ENCODE peak calls at places on chromosome 18, in nine cellular contexts. E is CD8-positive, alpha-beta T cell; P is aorta; W is right atrium auricular region; S is upper lobe of right lung; I is esophagus squamous epithelium; M is tibial nerve; F is Peyer's patch; N is ovary. H is an unnamed sample. For H3K9me3, the result is how much of the 10 kb centered on the place peaks cover.

GRCh38 chr18:76805221-76805620 is 17.1 kb upstream of the ZNF236 start:
- DNase-seq in E (no peak), P (no peak), W (no peak), S (no peak), I (no peak), M (no peak), F (no peak), N (no peak), H (no peak)

GRCh38 chr18:23171581-23172156 is 36.4 kb downstream of the CABLES1 start:
- DNase-seq in E (no peak), P (no peak), W (no peak), S (no peak), I (no peak), M (no peak), F (no peak), N (no peak), H (no peak)

GRCh38 chr18:35786359-35787042 is 186.0 kb upstream of the RMP24 start:
- DNase-seq in E (no peak), P (no peak), W (no peak), S (no peak), I (no peak), M (no peak), F (no peak), N (no peak), H (no peak)

GRCh38 chr18:42392416-42392815 is 437.4 kb downstream of the PIK3C3 start:
- DNase-seq in E (no peak), P (no peak), W (no peak), S (no peak), I (no peak), M (no peak), F (no peak), N (no peak), H (no peak)

GRCh38 chr18:35481960-35482366 is 15.8 kb downstream of the INO80C start:
- DNase-seq in E (no peak), P (no peak), W (no peak), S (no peak), I (no peak), M (no peak), F (no peak), N (no peak), H (no peak)

GRCh38 chr18:14937271-14937670 is 189.3 kb downstream of the ANKRD30B start:
- DNase-seq in E (no peak), P (no peak), W (peak), S (no peak), I (no peak), M (no peak), F (no peak), N (no peak), H (no peak)

GRCh38 chr18:55038162-55038561 is 78.9 kb upstream of the CCDC68 start:
- DNase-seq in E (no peak), P (no peak), W (no peak), S (no peak), I (no peak), M (no peak), F (no peak), N (no peak), H (no peak)

GRCh38 chr18:46155652-46156051 is 51.5 kb downstream of the HAUS1 start:
- DNase-seq in E (peak), P (no peak), W (no peak), S (no peak), I (no peak), M (no peak), F (no peak), N (no peak), H (no peak)

GRCh38 chr18:23363865-23364570 is 89.1 kb upstream of the RIOK3 start:
- DNase-seq in E (no peak), P (no peak), W (no peak), S (no peak), I (no peak), M (no peak), F (no peak), N (no peak), H (no peak)

GRCh38 chr18:57523171-57523956 is 63.1 kb downstream of the FECH start:
- DNase-seq in E (no peak), P (peak), W (no peak), S (no peak), I (no peak), M (no peak), F (no peak), N (no peak), H (no peak)

GRCh38 chr18:55097406-55098170 is 138.3 kb upstream of the CCDC68 start:
- DNase-seq in E (no peak), P (no peak), W (no peak), S (no peak), I (no peak), M (no peak), F (no peak), N (no peak), H (no peak)

GRCh38 chr18:76619342-76620315 is 124.6 kb upstream of the ZNF516 start:
- DNase-seq in E (no peak), P (peak), W (peak), S (peak), I (no peak), M (peak), F (no peak), N (peak), H (no peak)

GRCh38 chr18:39348757-39349156 is 1783.2 kb upstream of the CELF4 start:
- DNase-seq in E (no peak), P (no peak), W (no peak), S (no peak), I (no peak), M (no peak), F (no peak), N (no peak), H (no peak)

GRCh38 chr18:78830826-78831225 is 148.8 kb upstream of the SALL3 start:
- DNase-seq in E (no peak), P (no peak), W (no peak), S (no peak), I (no peak), M (no peak), F (no peak), N (no peak), H (no peak)

GRCh38 chr18:49859725-49860124 is 46.4 kb upstream of the ACAA2 start:
- DNase-seq in E (no peak), P (no peak), W (no peak), S (no peak), I (no peak), M (no peak), F (no peak), N (no peak), H (no peak)

GRCh38 chr18:24397131-24397693 is 412 bp downstream of the OSBPL1A start:
- DNase-seq in E (peak), P (peak), W (peak), S (no peak), I (peak), M (peak), F (peak), N (no peak), H (no peak)

GRCh38 chr18:21330122-21330701 is 88.2 kb downstream of the GREB1L start:
- DNase-seq in E (no peak), P (no peak), W (no peak), S (no peak), I (no peak), M (no peak), F (no peak), N (peak), H (no peak)

GRCh38 chr18:65527879-65528633 is 222.8 kb upstream of the CDH7 start:
- DNase-seq in E (no peak), P (no peak), W (no peak), S (no peak), I (no peak), M (no peak), F (no peak), N (no peak), H (no peak)

GRCh38 chr18:76351961-76352581 is 143.0 kb downstream of the ZNF516 start:
- DNase-seq in E (no peak), P (peak), W (no peak), S (peak), I (no peak), M (peak), F (no peak), N (peak), H (no peak)

GRCh38 chr18:32576296-32576916 is 105.7 kb upstream of the GAREM1 start:
- DNase-seq in E (no peak), P (no peak), W (no peak), S (no peak), I (no peak), M (no peak), F (no peak), N (no peak), H (no peak)

GRCh38 chr18:2895391-2895790 is 48.6 kb downstream of the EMILIN2 start:
- DNase-seq in E (no peak), P (no peak), W (no peak), S (no peak), I (no peak), M (peak), F (no peak), N (peak), H (no peak)

GRCh38 chr18:71336811-71337210 is 1048.0 kb downstream of the SOCS6 start:
- DNase-seq in E (no peak), P (no peak), W (no peak), S (no peak), I (no peak), M (no peak), F (no peak), N (no peak), H (no peak)

GRCh38 chr18:36179562-36180334 is 7.5 kb upstream of the MOCOS start:
- DNase-seq in E (no peak), P (peak), W (peak), S (peak), I (no peak), M (peak), F (no peak), N (peak), H (no peak)

GRCh38 chr18:26813043-26813442 is 52.5 kb downstream of the AQP4 start:
- DNase-seq in E (no peak), P (no peak), W (no peak), S (no peak), I (no peak), M (no peak), F (no peak), N (peak), H (no peak)

GRCh38 chr18:1302861-1303260 is 398.2 kb downstream of the ADCYAP1 start:
- DNase-seq in E (no peak), P (no peak), W (no peak), S (no peak), I (no peak), M (no peak), F (no peak), N (no peak), H (no peak)

GRCh38 chr18:46333371-46334199 is 229.4 kb downstream of the HAUS1 start:
- DNase-seq in E (no peak), P (no peak), W (no peak), S (peak), I (no peak), M (no peak), F (no peak), N (no peak), H (no peak)

GRCh38 chr18:49359732-49360444 is 100.6 kb downstream of the DYM start:
- DNase-seq in E (no peak), P (no peak), W (no peak), S (no peak), I (no peak), M (no peak), F (no peak), N (no peak), H (no peak)

GRCh38 chr18:42413870-42414269 is 458.8 kb downstream of the PIK3C3 start:
- DNase-seq in E (no peak), P (no peak), W (no peak), S (no peak), I (no peak), M (no peak), F (no peak), N (no peak), H (no peak)

GRCh38 chr18:54750350-54750749 is 77.9 kb upstream of the RAB27B start:
- DNase-seq in E (no peak), P (no peak), W (no peak), S (no peak), I (no peak), M (no peak), F (no peak), N (no peak), H (no peak)

GRCh38 chr18:67525328-67526110 is 9.0 kb upstream of the DSEL start:
- DNase-seq in E (no peak), P (peak), W (peak), S (no peak), I (no peak), M (peak), F (no peak), N (peak), H (no peak)

GRCh38 chr18:49837889-49838288 is 24.6 kb upstream of the ACAA2 start:
- DNase-seq in E (no peak), P (no peak), W (no peak), S (no peak), I (no peak), M (no peak), F (no peak), N (no peak), H (no peak)

GRCh38 chr18:65938592-65939372 is 188.0 kb downstream of the CDH7 start:
- DNase-seq in E (no peak), P (no peak), W (no peak), S (no peak), I (no peak), M (no peak), F (no peak), N (no peak), H (no peak)

GRCh38 chr18:33101316-33101715 is 328.5 kb upstream of the KLHL14 start:
- DNase-seq in E (no peak), P (no peak), W (no peak), S (no peak), I (no peak), M (no peak), F (no peak), N (no peak), H (no peak)

GRCh38 chr18:80033181-80034067 is 810 bp upstream of the RBFA start:
- DNase-seq in E (peak), P (no peak), W (peak), S (peak), I (peak), M (no peak), F (peak), N (no peak), H (no peak)

GRCh38 chr18:12597775-12598174 is 60.1 kb downstream of the SPIRE1 start:
- DNase-seq in E (no peak), P (peak), W (no peak), S (peak), I (no peak), M (peak), F (no peak), N (no peak), H (no peak)

GRCh38 chr18:12598181-12598921 is 59.6 kb downstream of the SPIRE1 start:
- DNase-seq in E (no peak), P (no peak), W (no peak), S (no peak), I (no peak), M (no peak), F (no peak), N (no peak), H (no peak)

GRCh38 chr18:12595571-12596255 is 62.2 kb downstream of the SPIRE1 start:
- DNase-seq in E (no peak), P (no peak), W (no peak), S (no peak), I (no peak), M (no peak), F (no peak), N (no peak), H (no peak)

GRCh38 chr18:12599966-12600365 is 57.9 kb downstream of the SPIRE1 start:
- DNase-seq in E (no peak), P (no peak), W (no peak), S (no peak), I (no peak), M (no peak), F (no peak), N (no peak), H (no peak)

GRCh38 chr18:12599543-12599942 is 58.4 kb downstream of the SPIRE1 start:
- DNase-seq in E (no peak), P (no peak), W (no peak), S (no peak), I (no peak), M (no peak), F (no peak), N (no peak), H (no peak)
- H3K27ac ChIP-seq in E (no peak), P (no peak), W (peak), S (no peak), I (no peak), M (peak), F (no peak), N (no peak), H (no peak)

GRCh38 chr18:136433-136832 is 21.9 kb upstream of the USP14 start:
- DNase-seq in E (peak), P (no peak), W (no peak), S (no peak), I (no peak), M (no peak), F (no peak), N (no peak), H (peak)
- H3K9me3 ChIP-seq in E (under half), P (under half), W (under half), S (under half), I (under half), M (under half), F (under half), N (under half), H (under half)

DNA sequence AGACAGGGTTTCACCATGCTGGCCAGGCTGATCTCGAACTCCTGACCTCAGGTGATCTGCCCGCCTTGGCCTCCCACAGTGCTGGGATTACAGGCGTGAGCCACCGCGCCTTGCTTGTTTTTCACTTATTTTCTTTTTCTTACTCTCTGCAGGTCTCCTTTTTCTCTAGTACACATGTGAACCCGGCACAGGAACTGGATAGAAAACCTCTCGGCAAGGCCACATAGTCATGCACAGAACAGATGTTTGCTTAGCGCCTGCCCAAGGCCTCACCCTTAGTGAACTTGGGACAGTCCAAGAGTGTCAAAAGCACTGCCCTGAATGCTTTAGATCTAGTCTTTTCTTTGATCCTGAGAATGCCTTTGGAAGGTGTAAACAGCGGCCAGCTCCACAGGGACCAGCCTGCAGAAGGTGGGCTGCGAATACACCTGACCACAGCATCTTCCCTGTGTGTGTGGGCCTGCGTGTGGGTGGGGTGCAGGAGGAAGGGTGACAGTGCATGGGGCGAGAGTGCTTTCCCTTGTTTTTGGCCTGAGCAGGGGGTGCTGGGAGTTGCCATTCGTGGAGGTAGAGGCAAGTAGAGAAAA is 27.0 kb downstream of the IMPA2 start:
- DNase-seq in E (no peak), P (no peak), W (no peak), S (no peak), I (no peak), M (no peak), F (no peak), N (no peak), H (no peak)
- H3K27ac ChIP-seq in E (no peak), P (no peak), W (no peak), S (no peak), I (peak), M (no peak), F (peak), N (no peak), H (no peak)

GRCh38 chr18:44213288-44213687 is 467.4 kb upstream of the SETBP1 start:
- DNase-seq in E (no peak), P (no peak), W (no peak), S (no peak), I (no peak), M (no peak), F (no peak), N (no peak), H (no peak)
- H3K9me3 ChIP-seq in E (under half), P (under half), W (under half), S (under half), I (under half), M (under half), F (under half), N (under half), H (under half)

GRCh38 chr18:27948981-27949380 is 227.9 kb downstream of the CDH2 start:
- DNase-seq in E (no peak), P (no peak), W (no peak), S (no peak), I (no peak), M (no peak), F (no peak), N (no peak), H (no peak)
- H3K27ac ChIP-seq in E (no peak), P (no peak), W (no peak), S (no peak), I (no peak), M (no peak), F (no peak), N (no peak), H (no peak)

DNA sequence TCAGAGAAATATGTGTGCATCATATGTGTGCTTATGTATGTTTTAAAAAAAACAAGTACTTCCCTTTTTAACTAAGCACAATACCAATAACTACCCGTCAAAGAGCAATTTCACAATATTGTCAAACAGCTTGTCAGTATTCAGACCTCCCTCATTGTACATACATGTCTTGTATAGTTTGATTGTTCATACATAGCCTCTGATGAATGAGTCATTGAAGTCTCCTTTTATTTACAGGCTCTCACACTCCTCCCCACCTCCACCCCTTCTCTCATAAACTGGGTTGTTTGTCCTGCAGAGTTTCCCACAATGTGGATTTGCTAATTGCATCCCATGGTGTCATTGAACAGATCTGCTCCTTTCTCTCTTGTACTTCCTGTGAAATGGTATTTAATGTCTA is 132.8 kb upstream of the L3MBTL4 start:
- DNase-seq in E (no peak), P (no peak), W (no peak), S (no peak), I (no peak), M (no peak), F (no peak), N (no peak), H (no peak)
- H3K9me3 ChIP-seq in E (under half), P (under half), W (under half), S (under half), I (under half), M (under half), F (under half), N (under half), H (under half)